ENCODE peak calls at places on chromosomes 16 and 17, in eight cellular contexts. K is SK-N-SH, L is HCT116, E is HepG2, X is endothelial cell of umbilical vein, Y is GM12878, R is K562, F is H1. D is an unnamed sample.

GRCh38 chr17:28347261-28347891 is 10.0 kb downstream of the POLDIP2 start:
- DNase-seq in L (no peak), E (no peak), K (no peak), Y (no peak), F (no peak), X (no peak), R (no peak), D (no peak)

GRCh38 chr17:17352836-17353624 is 49.9 kb downstream of the NT5M start:
- DNase-seq in E (no peak), R (no peak), K (peak), X (no peak), Y (no peak), L (no peak), F (no peak), D (no peak)

GRCh38 chr16:46894011-46894672 is 10.0 kb downstream of the GPT2 start:
- DNase-seq in R (no peak), K (no peak), E (no peak), L (no peak), Y (no peak), X (no peak), F (no peak), D (no peak)

GRCh38 chr16:80167657-80168056 is 373.1 kb upstream of the DYNLRB2 start:
- DNase-seq in X (no peak), R (no peak), Y (no peak), K (no peak), L (no peak), F (no peak), E (no peak), D (no peak)

GRCh38 chr17:3986270-3986938 is 22.2 kb upstream of the ATP2A3 start:
- DNase-seq in L (no peak), F (no peak), X (peak), K (peak), E (no peak), R (no peak), Y (no peak), D (no peak)

GRCh38 chr16:46974352-46974751 is 878 bp upstream of the DNAJA2 start:
- DNase-seq in X (no peak), R (peak), F (no peak), Y (peak), K (peak), E (peak), L (no peak), D (no peak)

GRCh38 chr16:7440886-7441400 is 108.3 kb downstream of the RBFOX1 start:
- DNase-seq in Y (no peak), L (no peak), E (no peak), F (no peak), K (no peak), X (no peak), R (no peak), D (no peak)

GRCh38 chr17:2906907-2907306 is 110.7 kb downstream of the RAP1GAP2 start:
- DNase-seq in Y (no peak), X (no peak), L (no peak), K (no peak), F (no peak), E (no peak), R (peak), D (no peak)

GRCh38 chr17:81898029-81898866 is 3.8 kb upstream of the NPB start:
- DNase-seq in L (peak), R (no peak), E (no peak), F (no peak), Y (no peak), X (no peak), K (no peak), D (no peak)

GRCh38 chr16:86424413-86424812 is 85.9 kb upstream of the FOXF1 start:
- DNase-seq in L (no peak), K (no peak), X (no peak), E (no peak), Y (no peak), R (no peak), F (no peak), D (no peak)
- TF ChIP-seq POLR2AphosphoS5 in L (no peak), K (no peak), X (no peak), E (no peak), Y (no peak), R (no peak), F (no peak), D (no peak)

GRCh38 chr17:48910370-48910769 is 2.2 kb downstream of the UBE2Z start:
- DNase-seq in F (no peak), X (no peak), R (no peak), Y (no peak), K (no peak), L (no peak), E (peak), D (no peak)

GRCh38 chr17:48908853-48909394 is 717 bp downstream of the UBE2Z start:
- DNase-seq in X (peak), F (peak), L (peak), Y (peak), R (peak), K (peak), E (peak), D (peak)

GRCh38 chr17:48915459-48916282 is 7.5 kb downstream of the UBE2Z start:
- DNase-seq in K (no peak), Y (peak), L (no peak), X (peak), F (no peak), E (no peak), R (no peak), D (no peak)

GRCh38 chr17:48909796-48910195 is 1.6 kb downstream of the UBE2Z start:
- DNase-seq in K (no peak), R (no peak), L (no peak), E (no peak), F (no peak), X (peak), Y (peak), D (no peak)

GRCh38 chr17:48912476-48912875 is 4.3 kb downstream of the UBE2Z start:
- DNase-seq in R (no peak), E (no peak), L (no peak), F (no peak), K (no peak), Y (no peak), X (no peak), D (no peak)
- H3K9ac ChIP-seq in R (no peak), E (no peak), L (no peak), F (no peak), K (no peak), Y (no peak), X (no peak), D (no peak)

DNA sequence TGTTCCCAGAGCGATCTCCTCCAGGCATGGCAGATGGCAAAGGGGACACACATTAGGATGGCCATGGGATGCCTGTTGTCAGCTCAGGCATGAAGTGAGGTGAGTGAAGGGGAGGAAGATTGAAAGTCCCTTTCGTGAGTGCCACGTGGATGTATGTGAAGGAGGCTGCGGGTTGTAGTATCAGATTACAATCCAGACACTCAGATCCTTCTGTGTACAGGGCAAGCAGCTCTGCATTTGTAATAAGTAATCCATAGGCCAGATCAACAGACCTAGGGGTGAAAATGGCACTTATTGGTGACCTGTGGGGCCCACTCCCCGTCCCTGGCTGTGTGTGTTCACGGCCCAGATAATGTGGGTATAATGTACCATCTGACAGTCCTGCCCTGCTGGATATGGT is 159.5 kb downstream of the DNAH9 start:
- DNase-seq in E (no peak), L (no peak), K (no peak), X (no peak), R (no peak), F (no peak), Y (no peak), D (no peak)
- TF ChIP-seq POLR2AphosphoS5 in E (no peak), L (no peak), K (no peak), X (no peak), R (no peak), F (no peak), Y (no peak), D (no peak)

DNA sequence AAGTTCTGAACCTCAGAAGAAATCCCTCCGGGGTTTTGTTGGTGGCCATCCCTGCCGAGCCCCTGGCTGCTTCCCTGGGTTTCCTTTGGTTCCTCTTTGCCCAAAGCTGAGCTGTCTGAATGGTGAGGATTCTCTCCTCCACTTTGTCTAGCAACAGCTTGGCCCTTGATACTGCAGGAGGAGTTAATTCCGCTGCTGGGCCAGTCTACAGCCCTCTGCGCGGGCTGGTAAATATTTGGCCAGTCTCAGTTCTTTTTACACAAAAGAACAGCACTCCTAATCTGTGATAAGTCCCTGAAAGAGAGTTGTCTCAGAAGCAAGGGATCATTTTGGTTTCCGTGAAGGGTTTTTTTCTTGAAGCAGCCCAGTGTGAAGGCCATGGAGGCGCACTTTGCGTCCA is 171.0 kb downstream of the RAB11FIP4 start:
- DNase-seq in L (no peak), Y (no peak), F (no peak), X (no peak), E (no peak), K (no peak), R (no peak), D (no peak)
- H3K9ac ChIP-seq in L (no peak), Y (no peak), F (no peak), X (peak), E (peak), K (peak), R (no peak), D (no peak)

DNA sequence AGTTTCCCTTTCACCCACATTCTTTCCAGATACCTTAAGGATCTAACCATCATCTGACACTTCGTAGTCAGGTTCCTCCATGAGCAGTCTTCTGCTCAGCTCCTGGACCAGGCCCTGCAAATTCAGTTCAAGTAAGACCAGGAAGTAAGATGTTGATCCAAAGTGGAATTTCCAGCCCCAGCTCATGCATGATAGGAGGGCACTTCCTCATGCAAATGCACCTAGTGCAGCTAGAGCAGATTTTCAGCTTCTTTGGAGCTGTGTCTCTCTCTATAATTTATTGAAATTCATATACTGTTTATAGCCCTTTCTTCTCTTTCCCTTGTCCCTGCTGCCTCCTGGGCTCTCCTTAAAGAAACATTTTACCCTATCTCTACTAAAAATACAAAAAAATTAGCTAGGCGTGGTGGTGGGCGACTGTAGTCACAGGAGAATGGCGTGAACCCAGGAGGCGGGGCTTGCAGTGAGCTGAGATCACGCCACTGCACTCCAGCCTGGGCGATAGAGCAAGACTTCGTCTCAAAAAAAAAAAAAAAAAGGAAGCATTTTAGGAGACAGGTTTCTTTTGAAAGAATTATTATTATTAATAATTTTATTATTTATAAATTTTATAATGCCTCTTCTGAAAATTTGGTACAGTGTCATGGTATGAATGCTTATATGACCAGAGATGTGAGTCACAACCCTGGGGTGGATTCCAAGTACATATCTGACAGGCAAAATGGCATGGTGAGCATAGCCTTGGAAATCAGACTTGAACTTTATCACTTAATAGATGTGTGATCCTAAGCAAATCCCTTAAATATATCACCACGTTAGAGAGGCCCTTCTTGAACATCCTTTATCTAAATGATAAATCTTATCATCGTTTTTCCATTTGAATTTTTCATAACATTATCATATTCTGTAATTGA is 94.3 kb downstream of the SSH2 start:
- DNase-seq in X (no peak), R (no peak), F (no peak), K (no peak), E (no peak), Y (no peak), L (no peak), D (no peak)
- TF ChIP-seq POLR2AphosphoS5 in X (no peak), R (no peak), F (no peak), K (no peak), E (no peak), Y (no peak), L (no peak), D (no peak)

GRCh38 chr16:57264381-57264780 is 19.3 kb downstream of the ARL2BP start:
- DNase-seq in E (no peak), L (no peak), R (no peak), K (no peak), F (no peak), Y (no peak), X (no peak), D (no peak)

GRCh38 chr16:57263585-57264351 is 18.7 kb downstream of the ARL2BP start:
- DNase-seq in Y (no peak), K (peak), R (no peak), X (no peak), F (no peak), E (no peak), L (no peak), D (no peak)

GRCh38 chr16:57266531-57267268 is 17.8 kb downstream of the PLLP start:
- DNase-seq in F (no peak), E (no peak), R (peak), L (no peak), Y (no peak), K (peak), X (peak), D (no peak)

GRCh38 chr16:57265850-57266530 is 18.5 kb downstream of the PLLP start:
- DNase-seq in R (peak), X (peak), Y (no peak), K (peak), E (no peak), F (no peak), L (no peak), D (no peak)

DNA sequence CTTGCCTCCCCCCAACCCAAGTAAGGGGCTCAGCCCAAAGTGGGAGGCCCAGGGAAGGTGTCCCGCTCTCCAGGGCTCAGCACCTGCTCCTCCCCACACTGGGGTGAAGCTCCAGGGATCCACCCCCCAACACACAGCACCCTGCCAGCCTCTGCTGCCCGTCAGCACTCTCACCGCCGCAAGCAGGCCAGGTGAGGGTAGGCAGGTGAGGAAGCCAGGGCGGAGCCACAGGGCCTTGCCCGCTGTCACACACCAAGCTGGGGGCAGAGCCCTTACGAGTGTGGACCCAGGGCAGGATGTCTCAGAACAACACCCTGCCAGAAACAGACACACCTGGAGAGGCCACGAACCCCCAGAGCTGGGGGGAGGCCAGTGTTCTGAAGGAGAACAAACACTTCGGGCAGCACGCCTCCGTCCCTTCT is 19.5 kb downstream of the PLLP start:
- DNase-seq in E (no peak), X (no peak), Y (no peak), R (no peak), K (peak), L (no peak), F (no peak), D (no peak)
- H3K9ac ChIP-seq in E (no peak), X (no peak), Y (no peak), R (no peak), K (no peak), L (no peak), F (no peak), D (no peak)